ENCODE peak calls at places on chromosomes 7 and 10, in five cellular contexts. One of them, this sample, is unnamed.

GRCh38 chr10:63562391-63562790 is 41.2 kb downstream of the REEP3 start:
- DNase-seq in Right ventricle myocardium superior: no peak
- DNase-seq in RCC 7860: no peak
- DNase-seq in T-cell: no peak
- DNase-seq in SW480: no peak
- DNase-seq in this sample: no peak

GRCh38 chr7:51031216-51031615 is 248.5 kb upstream of the GRB10 start:
- DNase-seq in T-cell: no peak
- DNase-seq in RCC 7860: no peak
- DNase-seq in SW480: no peak
- DNase-seq in Right ventricle myocardium superior: no peak
- DNase-seq in this sample: no peak

GRCh38 chr7:155300641-155301452 is 3.2 kb downstream of the INSIG1 start:
- DNase-seq in T-cell: no peak
- DNase-seq in RCC 7860: no peak
- DNase-seq in Right ventricle myocardium superior: no peak
- DNase-seq in SW480: no peak
- DNase-seq in this sample: no peak

GRCh38 chr7:99272476-99273045 is at the start of gene MYH16:
- DNase-seq in RCC 7860: peak
- DNase-seq in T-cell: no peak
- DNase-seq in Right ventricle myocardium superior: no peak
- DNase-seq in SW480: no peak
- DNase-seq in this sample: no peak

GRCh38 chr10:43265799-43266721 is 805 bp downstream of the RASGEF1A start:
- DNase-seq in Right ventricle myocardium superior: peak
- DNase-seq in RCC 7860: no peak
- DNase-seq in T-cell: peak
- DNase-seq in SW480: peak
- DNase-seq in this sample: no peak

GRCh38 chr10:62627985-62628384 is 176.5 kb upstream of the ADO start:
- DNase-seq in SW480: peak
- DNase-seq in RCC 7860: peak
- DNase-seq in T-cell: no peak
- DNase-seq in Right ventricle myocardium superior: no peak
- DNase-seq in this sample: no peak

GRCh38 chr10:52256832-52257691 is 57.0 kb upstream of the DKK1 start:
- DNase-seq in SW480: no peak
- DNase-seq in RCC 7860: no peak
- DNase-seq in Right ventricle myocardium superior: no peak
- DNase-seq in T-cell: no peak
- DNase-seq in this sample: peak

GRCh38 chr10:69338547-69339450 is 60.5 kb downstream of the HK1 start:
- DNase-seq in Right ventricle myocardium superior: no peak
- DNase-seq in RCC 7860: no peak
- DNase-seq in SW480: no peak
- DNase-seq in T-cell: no peak
- DNase-seq in this sample: no peak

GRCh38 chr7:157129200-157129599 is 9.5 kb upstream of the UBE3C start:
- DNase-seq in SW480: no peak
- DNase-seq in T-cell: no peak
- DNase-seq in Right ventricle myocardium superior: no peak
- DNase-seq in RCC 7860: no peak
- DNase-seq in this sample: no peak

GRCh38 chr7:123797673-123798526 is 47.1 kb upstream of the HYAL4 start:
- DNase-seq in T-cell: no peak
- DNase-seq in SW480: peak
- DNase-seq in RCC 7860: peak
- DNase-seq in Right ventricle myocardium superior: no peak
- DNase-seq in this sample: peak

GRCh38 chr7:71793251-71793650 is 618.9 kb downstream of the CALN1 start:
- DNase-seq in SW480: no peak
- DNase-seq in T-cell: no peak
- DNase-seq in RCC 7860: peak
- DNase-seq in Right ventricle myocardium superior: no peak
- DNase-seq in this sample: no peak

GRCh38 chr10:126153686-126154628 is 234.3 kb downstream of the ADAM12 start:
- DNase-seq in SW480: no peak
- DNase-seq in RCC 7860: no peak
- DNase-seq in Right ventricle myocardium superior: no peak
- DNase-seq in T-cell: no peak
- DNase-seq in this sample: no peak

GRCh38 chr10:104472505-104472904 is 118.9 kb downstream of the CFAP58 start:
- DNase-seq in T-cell: no peak
- DNase-seq in SW480: no peak
- DNase-seq in Right ventricle myocardium superior: no peak
- DNase-seq in RCC 7860: no peak
- DNase-seq in this sample: no peak